ENCODE peak calls at places on chromosome 15, in six cellular contexts. One of them, this sample, is unnamed.

GRCh38 chr15:92541197-92542190 is 114.1 kb downstream of the FAM174B start:
- DNase-seq in naive thymus-derived CD4-positive, alpha-beta T cell: no peak
- DNase-seq in PC-3: no peak
- DNase-seq in fibroblast of lung: peak; percentile 77
- DNase-seq in tibial nerve: no peak
- DNase-seq in endodermal cell: no peak
- DNase-seq in this sample: no peak

GRCh38 chr15:69971771-69972170 is 125.9 kb downstream of the TLE3 start:
- DNase-seq in naive thymus-derived CD4-positive, alpha-beta T cell: no peak
- DNase-seq in PC-3: no peak
- DNase-seq in fibroblast of lung: no peak
- DNase-seq in tibial nerve: no peak
- DNase-seq in endodermal cell: no peak
- DNase-seq in this sample: no peak

GRCh38 chr15:70252936-70253280 is 155.2 kb upstream of the TLE3 start:
- DNase-seq in naive thymus-derived CD4-positive, alpha-beta T cell: no peak
- DNase-seq in PC-3: no peak
- DNase-seq in fibroblast of lung: no peak
- DNase-seq in tibial nerve: no peak
- DNase-seq in endodermal cell: no peak
- DNase-seq in this sample: no peak

GRCh38 chr15:101613130-101614000 is 38.8 kb downstream of the TM2D3 start:
- DNase-seq in naive thymus-derived CD4-positive, alpha-beta T cell: no peak
- DNase-seq in PC-3: peak; percentile 10
- DNase-seq in fibroblast of lung: peak; percentile 17
- DNase-seq in tibial nerve: peak; percentile 22
- DNase-seq in endodermal cell: no peak
- DNase-seq in this sample: no peak

GRCh38 chr15:96328101-96328958 is 2.2 kb upstream of the NR2F2 start:
- DNase-seq in naive thymus-derived CD4-positive, alpha-beta T cell: no peak
- DNase-seq in PC-3: peak; percentile 27
- DNase-seq in fibroblast of lung: peak; percentile 67
- DNase-seq in tibial nerve: no peak
- DNase-seq in endodermal cell: no peak
- DNase-seq in this sample: no peak

GRCh38 chr15:80404057-80404718 is at the start of gene ARNT2:
- DNase-seq in naive thymus-derived CD4-positive, alpha-beta T cell: no peak
- DNase-seq in PC-3: no peak
- DNase-seq in fibroblast of lung: peak; percentile 33
- DNase-seq in tibial nerve: no peak
- DNase-seq in endodermal cell: peak; percentile 80
- DNase-seq in this sample: no peak

GRCh38 chr15:96622714-96623113 is 292.2 kb downstream of the NR2F2 start:
- DNase-seq in naive thymus-derived CD4-positive, alpha-beta T cell: no peak
- DNase-seq in PC-3: no peak
- DNase-seq in fibroblast of lung: no peak
- DNase-seq in tibial nerve: no peak
- DNase-seq in endodermal cell: no peak
- DNase-seq in this sample: no peak

GRCh38 chr15:92808611-92809063 is 91.5 kb upstream of the CHD2 start:
- DNase-seq in naive thymus-derived CD4-positive, alpha-beta T cell: peak; percentile 51
- DNase-seq in PC-3: peak; percentile 53
- DNase-seq in fibroblast of lung: peak; percentile 80
- DNase-seq in tibial nerve: no peak
- DNase-seq in endodermal cell: no peak
- DNase-seq in this sample: no peak

GRCh38 chr15:94480289-94480834 is 249.0 kb downstream of the MCTP2 start:
- DNase-seq in naive thymus-derived CD4-positive, alpha-beta T cell: no peak
- DNase-seq in PC-3: no peak
- DNase-seq in fibroblast of lung: no peak
- DNase-seq in tibial nerve: no peak
- DNase-seq in endodermal cell: no peak
- DNase-seq in this sample: no peak

GRCh38 chr15:83305696-83306291 is 21.3 kb upstream of the BNC1 start:
- DNase-seq in naive thymus-derived CD4-positive, alpha-beta T cell: no peak
- DNase-seq in PC-3: peak; percentile 87
- DNase-seq in fibroblast of lung: peak; percentile 76
- DNase-seq in tibial nerve: no peak
- DNase-seq in endodermal cell: peak; percentile 70
- DNase-seq in this sample: no peak

GRCh38 chr15:86167816-86168215 is 88.1 kb downstream of the AGBL1 start:
- DNase-seq in naive thymus-derived CD4-positive, alpha-beta T cell: no peak
- DNase-seq in PC-3: no peak
- DNase-seq in fibroblast of lung: no peak
- DNase-seq in tibial nerve: no peak
- DNase-seq in endodermal cell: no peak
- DNase-seq in this sample: no peak

GRCh38 chr15:82571722-82572222 is 31.5 kb upstream of the RPS17 start:
- DNase-seq in naive thymus-derived CD4-positive, alpha-beta T cell: no peak
- DNase-seq in PC-3: peak; percentile 56
- DNase-seq in fibroblast of lung: peak; percentile 82
- DNase-seq in tibial nerve: peak; percentile 52
- DNase-seq in endodermal cell: peak; percentile 83
- DNase-seq in this sample: no peak

GRCh38 chr15:20645956-20646355 is 104.4 kb upstream of the GOLGA6L6 start:
- DNase-seq in naive thymus-derived CD4-positive, alpha-beta T cell: no peak
- DNase-seq in PC-3: no peak
- DNase-seq in fibroblast of lung: no peak
- DNase-seq in tibial nerve: peak; percentile 43
- DNase-seq in endodermal cell: no peak
- DNase-seq in this sample: no peak

GRCh38 chr15:29568840-29569532 is 253.3 kb downstream of the TJP1 start:
- DNase-seq in naive thymus-derived CD4-positive, alpha-beta T cell: no peak
- DNase-seq in PC-3: peak; percentile 70
- DNase-seq in fibroblast of lung: peak; percentile 6
- DNase-seq in tibial nerve: no peak
- DNase-seq in endodermal cell: peak; percentile 78
- DNase-seq in this sample: no peak

GRCh38 chr15:57375827-57376694 is at the start of gene CGNL1:
- DNase-seq in naive thymus-derived CD4-positive, alpha-beta T cell: no peak
- DNase-seq in PC-3: peak; percentile 15
- DNase-seq in fibroblast of lung: peak; percentile 36
- DNase-seq in tibial nerve: no peak
- DNase-seq in endodermal cell: peak; percentile 87
- DNase-seq in this sample: no peak

GRCh38 chr15:44215594-44215993 is 20.5 kb upstream of the FRMD5 start:
- DNase-seq in naive thymus-derived CD4-positive, alpha-beta T cell: no peak
- DNase-seq in PC-3: peak; percentile 97
- DNase-seq in fibroblast of lung: peak; percentile 98
- DNase-seq in tibial nerve: no peak
- DNase-seq in endodermal cell: no peak
- DNase-seq in this sample: no peak

GRCh38 chr15:72358532-72359180 is 17.2 kb downstream of the HEXA start:
- DNase-seq in naive thymus-derived CD4-positive, alpha-beta T cell: no peak
- DNase-seq in PC-3: peak; percentile 88
- DNase-seq in fibroblast of lung: peak; percentile 86
- DNase-seq in tibial nerve: peak; percentile 27
- DNase-seq in endodermal cell: no peak
- DNase-seq in this sample: no peak

GRCh38 chr15:70509282-70510272 is 253.8 kb downstream of the UACA start:
- DNase-seq in naive thymus-derived CD4-positive, alpha-beta T cell: no peak
- DNase-seq in PC-3: peak; percentile 26
- DNase-seq in fibroblast of lung: no peak
- DNase-seq in tibial nerve: no peak
- DNase-seq in endodermal cell: no peak
- DNase-seq in this sample: no peak

GRCh38 chr15:56295433-56295832 is 51.8 kb upstream of the RFX7 start:
- DNase-seq in naive thymus-derived CD4-positive, alpha-beta T cell: no peak
- DNase-seq in PC-3: peak; percentile 16
- DNase-seq in fibroblast of lung: no peak
- DNase-seq in tibial nerve: no peak
- DNase-seq in endodermal cell: no peak
- DNase-seq in this sample: no peak

GRCh38 chr15:51223771-51224229 is 114.6 kb downstream of the CYP19A1 start:
- DNase-seq in naive thymus-derived CD4-positive, alpha-beta T cell: no peak
- DNase-seq in PC-3: peak; percentile 78
- DNase-seq in fibroblast of lung: peak; percentile 89
- DNase-seq in tibial nerve: no peak
- DNase-seq in endodermal cell: no peak
- DNase-seq in this sample: no peak

GRCh38 chr15:57384024-57384423 is 7.7 kb downstream of the CGNL1 start:
- DNase-seq in naive thymus-derived CD4-positive, alpha-beta T cell: no peak
- DNase-seq in PC-3: no peak
- DNase-seq in fibroblast of lung: peak; percentile 39
- DNase-seq in tibial nerve: no peak
- DNase-seq in endodermal cell: no peak
- DNase-seq in this sample: no peak

GRCh38 chr15:75776075-75776443 is 63.4 kb upstream of the CSPG4 start:
- DNase-seq in naive thymus-derived CD4-positive, alpha-beta T cell: no peak
- DNase-seq in PC-3: peak; percentile 9
- DNase-seq in fibroblast of lung: peak; percentile 69
- DNase-seq in tibial nerve: no peak
- DNase-seq in endodermal cell: peak; percentile 79
- DNase-seq in this sample: no peak

DNA sequence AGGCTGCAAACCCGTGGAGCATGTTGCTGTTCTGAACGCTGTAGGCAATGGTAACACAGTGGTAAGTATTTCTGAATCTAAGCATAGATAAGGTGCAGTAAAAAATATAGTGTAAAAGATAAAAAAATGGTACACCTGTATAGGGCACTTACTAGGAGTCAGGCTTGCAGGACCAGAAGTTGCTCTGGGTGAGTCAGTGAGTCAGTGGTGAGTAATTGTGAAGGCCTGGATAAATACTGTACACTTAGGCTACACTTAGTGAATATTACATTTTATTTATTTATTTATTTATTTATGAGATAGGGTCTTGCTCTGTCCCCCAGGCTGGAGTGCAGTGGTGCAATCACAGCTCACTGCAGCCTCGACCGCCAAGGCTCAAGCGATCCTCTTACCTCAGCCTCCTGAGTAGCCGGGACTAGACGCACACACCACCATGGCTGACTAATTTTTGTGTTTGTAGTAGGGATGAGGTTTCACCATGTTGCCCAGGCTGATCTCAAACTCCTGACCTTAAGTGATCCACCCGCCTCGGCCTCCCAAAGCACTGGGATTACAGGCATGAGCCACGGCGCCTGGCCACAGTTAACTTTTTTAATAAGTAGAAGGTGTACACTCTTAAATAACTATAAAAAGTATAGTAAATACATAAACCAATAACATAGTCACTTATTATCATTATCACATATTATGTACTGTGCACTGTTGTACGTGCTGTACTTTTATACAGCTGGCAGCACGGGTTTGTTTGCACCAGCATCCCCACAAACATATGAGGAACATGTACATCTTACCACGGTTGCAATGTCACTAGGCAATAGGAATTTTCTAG is 155.1 kb downstream of the IGF1R start:
- DNase-seq in naive thymus-derived CD4-positive, alpha-beta T cell: no peak
- DNase-seq in PC-3: peak; percentile 78
- DNase-seq in fibroblast of lung: peak; percentile 80
- DNase-seq in tibial nerve: no peak
- DNase-seq in endodermal cell: no peak
- DNase-seq in this sample: no peak
- H3K27ac ChIP-seq in naive thymus-derived CD4-positive, alpha-beta T cell: no peak overlapping the region
- H3K27ac ChIP-seq in PC-3: peak overlapping the region; percentile 56
- H3K27ac ChIP-seq in fibroblast of lung: no peak overlapping the region
- H3K27ac ChIP-seq in tibial nerve: no peak overlapping the region
- H3K27ac ChIP-seq in endodermal cell: no peak overlapping the region
- H3K27ac ChIP-seq in this sample: no peak overlapping the region

DNA sequence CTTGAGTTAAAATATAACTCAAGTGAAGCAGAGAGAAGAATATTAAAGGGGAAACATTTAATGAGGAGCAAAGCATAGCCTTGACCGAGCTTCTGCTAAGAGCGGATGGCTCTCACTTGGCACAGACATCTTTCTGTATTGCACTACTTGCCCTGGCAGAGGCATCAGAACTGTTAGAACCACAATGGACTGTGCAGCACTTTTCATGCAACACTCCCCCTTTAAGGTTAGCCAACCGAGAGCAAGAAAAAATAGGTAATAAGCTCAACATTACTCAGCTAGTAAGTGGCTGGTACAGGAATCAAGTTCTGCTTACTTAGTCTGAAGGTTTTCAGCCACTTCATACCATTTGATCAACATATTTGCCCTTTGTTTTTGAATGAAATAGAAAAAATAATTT is 33.7 kb downstream of the CRTC3 start:
- DNase-seq in naive thymus-derived CD4-positive, alpha-beta T cell: no peak
- DNase-seq in PC-3: no peak
- DNase-seq in fibroblast of lung: no peak
- DNase-seq in tibial nerve: no peak
- DNase-seq in endodermal cell: no peak
- DNase-seq in this sample: no peak
- H3K4me1 ChIP-seq in naive thymus-derived CD4-positive, alpha-beta T cell: peaks cover 45% of the 10 kb centered on the region
- H3K4me1 ChIP-seq in PC-3: no peaks in the 10 kb centered on the region
- H3K4me1 ChIP-seq in fibroblast of lung: peaks cover 9% of the 10 kb centered on the region
- H3K4me1 ChIP-seq in tibial nerve: peaks cover 59% of the 10 kb centered on the region
- H3K4me1 ChIP-seq in endodermal cell: peaks cover 12% of the 10 kb centered on the region
- H3K4me1 ChIP-seq in this sample: peaks cover 84% of the 10 kb centered on the region

GRCh38 chr15:84829428-84829827 is 12.3 kb downstream of the ALPK3 start:
- DNase-seq in naive thymus-derived CD4-positive, alpha-beta T cell: no peak
- DNase-seq in PC-3: no peak
- DNase-seq in fibroblast of lung: no peak
- DNase-seq in tibial nerve: no peak
- DNase-seq in endodermal cell: peak; percentile 24
- DNase-seq in this sample: no peak
- H3K27ac ChIP-seq in naive thymus-derived CD4-positive, alpha-beta T cell: no peak overlapping the region
- H3K27ac ChIP-seq in PC-3: no peak overlapping the region
- H3K27ac ChIP-seq in fibroblast of lung: no peak overlapping the region
- H3K27ac ChIP-seq in tibial nerve: no peak overlapping the region
- H3K27ac ChIP-seq in endodermal cell: no peak overlapping the region
- H3K27ac ChIP-seq in this sample: no peak overlapping the region

DNA sequence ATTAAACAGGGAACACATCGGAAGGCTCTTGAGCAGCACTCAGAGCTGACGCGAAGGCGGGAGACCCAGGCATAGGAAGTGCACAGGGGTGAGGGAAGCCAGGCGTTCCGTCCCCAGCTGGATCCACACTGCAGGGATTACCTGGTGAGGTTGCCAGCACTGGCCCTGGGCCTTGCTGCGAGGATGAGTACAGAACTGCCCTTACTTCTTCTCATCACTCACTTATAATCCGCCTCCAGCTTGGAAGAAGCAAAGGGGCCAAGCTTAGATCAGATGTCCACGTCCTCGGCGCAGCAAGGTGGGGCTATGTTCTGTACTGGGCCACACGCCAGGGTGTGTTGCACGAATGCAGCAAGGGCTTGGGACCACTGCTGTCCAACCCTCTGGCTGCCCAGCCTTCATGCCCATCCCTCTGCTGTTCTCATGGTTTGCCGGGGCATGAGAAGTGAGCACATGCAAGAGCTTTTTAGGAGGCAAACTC is 124.1 kb upstream of the SMAD3 start:
- DNase-seq in naive thymus-derived CD4-positive, alpha-beta T cell: no peak
- DNase-seq in PC-3: no peak
- DNase-seq in fibroblast of lung: no peak
- DNase-seq in tibial nerve: no peak
- DNase-seq in endodermal cell: peak; percentile 35
- DNase-seq in this sample: no peak
- H3K4me1 ChIP-seq in naive thymus-derived CD4-positive, alpha-beta T cell: no peaks in the 10 kb centered on the region
- H3K4me1 ChIP-seq in PC-3: peaks cover 14% of the 10 kb centered on the region
- H3K4me1 ChIP-seq in fibroblast of lung: peaks cover 11% of the 10 kb centered on the region
- H3K4me1 ChIP-seq in tibial nerve: no peaks in the 10 kb centered on the region
- H3K4me1 ChIP-seq in endodermal cell: no peaks in the 10 kb centered on the region
- H3K4me1 ChIP-seq in this sample: no peaks in the 10 kb centered on the region

DNA sequence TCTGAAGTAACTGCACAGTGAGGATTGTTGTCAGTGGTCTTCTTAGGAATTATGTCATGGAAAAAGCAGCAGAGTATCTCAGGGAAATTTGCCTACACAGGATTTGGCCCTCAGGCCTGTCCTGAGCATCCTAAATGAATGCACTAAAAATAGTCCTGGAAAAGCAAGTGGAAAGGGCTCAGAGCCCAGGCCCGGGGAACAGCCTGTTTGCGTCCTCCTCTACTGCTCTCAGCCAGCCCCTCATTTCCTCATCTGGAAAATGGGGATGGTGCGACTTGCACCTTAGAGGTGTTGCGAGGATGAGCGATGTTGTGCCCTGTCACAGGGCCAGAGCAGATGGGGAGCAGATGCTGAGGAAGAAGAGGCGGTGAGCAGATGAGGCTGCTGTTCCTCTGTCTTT is 21.6 kb downstream of the LYSMD4 start:
- DNase-seq in naive thymus-derived CD4-positive, alpha-beta T cell: no peak
- DNase-seq in PC-3: no peak
- DNase-seq in fibroblast of lung: no peak
- DNase-seq in tibial nerve: no peak
- DNase-seq in endodermal cell: no peak
- DNase-seq in this sample: no peak
- H3K27ac ChIP-seq in naive thymus-derived CD4-positive, alpha-beta T cell: no peak overlapping the region
- H3K27ac ChIP-seq in PC-3: no peak overlapping the region
- H3K27ac ChIP-seq in fibroblast of lung: no peak overlapping the region
- H3K27ac ChIP-seq in tibial nerve: no peak overlapping the region
- H3K27ac ChIP-seq in endodermal cell: no peak overlapping the region
- H3K27ac ChIP-seq in this sample: no peak overlapping the region

This sample was measured in CD8-positive, alpha-beta memory T cell.